ENCODE peak calls at places on chromosomes 3 and 15, in five cellular contexts. O is tibial artery; G is GM18507; Y is HT1080; J is stimulated activated effector memory CD8-positive, alpha-beta T cell treated with anti-CD3 and anti-CD28 coated beads, Interleukin-12 subunit alpha, Interleukin-12 subunit beta, amount 100 ng/mL, for 72 hours. C is an unnamed sample.

GRCh38 chr3:56222866-56223265 is 245.4 kb downstream of the ERC2 start:
- DNase-seq in O (no peak), G (no peak), Y (no peak), J (no peak), C (no peak)

GRCh38 chr3:31575448-31575847 is 42.7 kb downstream of the STT3B start:
- DNase-seq in O (no peak), G (no peak), Y (no peak), J (no peak), C (no peak)

GRCh38 chr15:68626283-68626682 is 47.5 kb downstream of the CORO2B start:
- DNase-seq in O (no peak), G (no peak), Y (no peak), J (no peak), C (no peak)

GRCh38 chr3:65945480-65945879 is 93.2 kb downstream of the MAGI1 start:
- DNase-seq in O (no peak), G (no peak), Y (peak; percentile 82), J (no peak), C (no peak)

GRCh38 chr3:106635271-106635670 is 742.0 kb upstream of the CCDC54 start:
- DNase-seq in O (no peak), G (no peak), Y (peak; percentile 72), J (no peak), C (no peak)

GRCh38 chr3:17500618-17501017 is 241.8 kb downstream of the TBC1D5 start:
- DNase-seq in O (no peak), G (no peak), Y (peak; percentile 64), J (no peak), C (peak; percentile 6)

GRCh38 chr15:96699871-96700401 is 369.4 kb downstream of the NR2F2 start:
- DNase-seq in O (no peak), G (no peak), Y (no peak), J (no peak), C (no peak)

GRCh38 chr15:44662478-44663409 is 718 bp downstream of the SPG11 start:
- DNase-seq in O (peak; percentile 82), G (no peak), Y (peak; percentile 69), J (peak; percentile 91), C (peak; percentile 74)

GRCh38 chr15:49901867-49902775 is 216.9 kb downstream of the ATP8B4 start:
- DNase-seq in O (no peak), G (no peak), Y (peak; percentile 15), J (no peak), C (no peak)

GRCh38 chr3:12356996-12357395 is 68.1 kb downstream of the PPARG start:
- DNase-seq in O (no peak), G (no peak), Y (peak; percentile 34), J (no peak), C (no peak)

GRCh38 chr3:128804817-128805166 is 74.6 kb upstream of the ACAD9 start:
- DNase-seq in O (no peak), G (no peak), Y (no peak), J (no peak), C (no peak)

GRCh38 chr3:183275418-183275817 is 22.4 kb downstream of the B3GNT5 start:
- DNase-seq in O (no peak), G (no peak), Y (peak; percentile 69), J (peak; percentile 22), C (no peak)

GRCh38 chr3:54510506-54510905 is 388.2 kb downstream of the CACNA2D3 start:
- DNase-seq in O (no peak), G (no peak), Y (no peak), J (peak; percentile 2), C (no peak)

GRCh38 chr15:57158589-57158988 is 217.7 kb upstream of the CGNL1 start:
- DNase-seq in O (no peak), G (no peak), Y (peak; percentile 68), J (no peak), C (peak; percentile 49)

GRCh38 chr3:117920240-117920923 is 1114.3 kb downstream of the IGSF11 start:
- DNase-seq in O (no peak), G (no peak), Y (no peak), J (no peak), C (no peak)

GRCh38 chr15:43517354-43518072 is at the start of gene MAP1A:
- DNase-seq in O (peak; percentile 80), G (no peak), Y (no peak), J (no peak), C (no peak)

GRCh38 chr3:40109641-40110490 is 199.6 kb upstream of the EIF1B start:
- DNase-seq in O (no peak), G (no peak), Y (peak; percentile 15), J (no peak), C (no peak)

GRCh38 chr15:68819451-68820204 is 1.1 kb downstream of the ANP32A start:
- DNase-seq in O (peak; percentile 72), G (no peak), Y (peak; percentile 62), J (peak; percentile 75), C (peak; percentile 34)

GRCh38 chr15:90184119-90184785 is 16.9 kb upstream of the SEMA4B start:
- DNase-seq in O (peak; percentile 95), G (peak; percentile 28), Y (peak; percentile 49), J (no peak), C (peak; percentile 83)

GRCh38 chr3:22933051-22933450 is 270.1 kb upstream of the UBE2E2 start:
- DNase-seq in O (no peak), G (no peak), Y (no peak), J (no peak), C (no peak)

GRCh38 chr3:186786810-186787375 is 3.5 kb downstream of the EIF4A2 start:
- DNase-seq in O (no peak), G (no peak), Y (no peak), J (no peak), C (no peak)

GRCh38 chr3:69902386-69902785 is 97.1 kb upstream of the SAMMSON start:
- DNase-seq in O (no peak), G (no peak), Y (no peak), J (no peak), C (no peak)

GRCh38 chr3:194206375-194206774 is 70.4 kb downstream of the HES1 start:
- DNase-seq in O (no peak), G (no peak), Y (no peak), J (no peak), C (no peak)

GRCh38 chr3:78871048-78871447 is 896.8 kb downstream of the ROBO1 start:
- DNase-seq in O (no peak), G (no peak), Y (peak; percentile 5), J (no peak), C (no peak)

GRCh38 chr3:195549931-195550519 is 6.9 kb upstream of the PPP1R2 start:
- DNase-seq in O (no peak), G (no peak), Y (no peak), J (peak; percentile 81), C (no peak)

GRCh38 chr3:33174095-33174494 is 44.5 kb downstream of the SUSD5 start:
- DNase-seq in O (no peak), G (no peak), Y (no peak), J (no peak), C (no peak)

GRCh38 chr15:33834892-33835730 is 133.2 kb upstream of the CHRM5 start:
- DNase-seq in O (no peak), G (no peak), Y (no peak), J (no peak), C (no peak)

GRCh38 chr3:52528596-52529375 is 4.9 kb downstream of the NT5DC2 start:
- DNase-seq in O (peak; percentile 60), G (no peak), Y (no peak), J (no peak), C (no peak)

GRCh38 chr15:51067510-51067909 is 27.2 kb downstream of the TNFAIP8L3 start:
- DNase-seq in O (no peak), G (no peak), Y (no peak), J (no peak), C (no peak)

GRCh38 chr3:114112696-114113095 is 56.2 kb downstream of the QTRT2 start:
- DNase-seq in O (no peak), G (no peak), Y (peak; percentile 71), J (no peak), C (no peak)

GRCh38 chr15:38536201-38536676 is 28.4 kb downstream of the RASGRP1 start:
- DNase-seq in O (no peak), G (no peak), Y (no peak), J (no peak), C (no peak)